ENCODE peak calls at places on chromosomes 16 and 17, in nine cellular contexts. Q, D, H, V, F, C, B, J and S are unnamed samples.
A peak's percentile ranks its signal among the peaks of the same experiment; 100 is the strongest.

GRCh38 chr17:60969500-60970037 is 291.9 kb downstream of the BCAS3 start:
- DNase-seq in B (no peak), V (no peak), F (no peak), J (no peak), Q (no peak), C (no peak), H (no peak), D (no peak), S (no peak)

GRCh38 chr17:70767102-70767701 is 597.9 kb downstream of the KCNJ2 start:
- DNase-seq in C (no peak), B (no peak), J (no peak), H (no peak), Q (peak; percentile 33), V (peak; percentile 44), D (peak; percentile 77), F (no peak), S (no peak)

GRCh38 chr16:21982108-21982507 is 18.8 kb downstream of the PDZD9 start:
- DNase-seq in D (no peak), J (no peak), B (no peak), F (no peak), H (no peak), V (no peak), C (no peak), Q (no peak), S (no peak)

GRCh38 chr17:49557204-49558024 is 18.3 kb upstream of the NXPH3 start:
- DNase-seq in B (no peak), C (no peak), V (peak; percentile 86), Q (peak; percentile 60), F (no peak), D (peak; percentile 79), H (no peak), J (no peak), S (peak; percentile 71)

GRCh38 chr17:9021158-9021984 is at the start of gene NTN1:
- DNase-seq in J (peak; percentile 28), Q (peak; percentile 57), V (peak; percentile 69), H (peak; percentile 61), F (peak; percentile 9), B (no peak), D (peak; percentile 23), C (peak; percentile 20), S (peak; percentile 86)

GRCh38 chr16:89132194-89133005 is 38.7 kb downstream of the ACSF3 start:
- DNase-seq in D (no peak), F (no peak), Q (no peak), C (no peak), H (no peak), V (no peak), J (no peak), B (no peak), S (peak; percentile 52)

GRCh38 chr17:62718420-62718819 is 89.7 kb downstream of the MARCHF10 start:
- DNase-seq in H (no peak), C (no peak), F (no peak), J (no peak), D (peak; percentile 75), B (no peak), V (peak; percentile 68), Q (no peak), S (peak; percentile 66)

GRCh38 chr16:67936876-67937605 is 391 bp upstream of the PSMB10 start:
- DNase-seq in J (peak; percentile 67), V (no peak), H (peak; percentile 66), Q (peak; percentile 89), D (no peak), C (peak; percentile 37), B (peak; percentile 56), F (no peak), S (peak; percentile 90)

GRCh38 chr16:51592013-51592501 is 441.0 kb upstream of the SALL1 start:
- DNase-seq in H (no peak), V (peak; percentile 8), C (no peak), J (no peak), D (no peak), Q (no peak), B (no peak), F (no peak), S (no peak)

GRCh38 chr16:30924797-30925645 is 1.6 kb downstream of the FBXL19 start:
- DNase-seq in B (no peak), C (no peak), Q (no peak), V (no peak), J (no peak), F (no peak), D (no peak), H (no peak), S (no peak)

GRCh38 chr17:66542183-66542966 is 240.0 kb downstream of the PRKCA start:
- DNase-seq in B (no peak), J (no peak), D (peak; percentile 85), H (no peak), C (no peak), F (no peak), Q (peak; percentile 64), V (no peak), S (no peak)

GRCh38 chr17:60231691-60232090 is 81.9 kb downstream of the CA4 start:
- DNase-seq in C (no peak), Q (no peak), V (no peak), H (no peak), B (no peak), D (peak; percentile 21), F (no peak), J (no peak), S (no peak)

GRCh38 chr17:59725691-59726090 is 18.2 kb downstream of the VMP1 start:
- DNase-seq in V (no peak), D (peak; percentile 53), F (no peak), B (no peak), Q (no peak), J (no peak), H (no peak), C (no peak), S (no peak)